ENCODE peak calls at places on chromosome 3, in five cellular contexts. One of them, this sample, is unnamed.

GRCh38 chr3:38153986-38154608 is 11.2 kb upstream of the OXSR1 start:
- DNase-seq in astrocyte: no peak
- DNase-seq in lower leg skin: peak
- DNase-seq in astrocyte of the cerebellum: no peak
- DNase-seq in cardiac fibroblast: peak
- DNase-seq in this sample: no peak

GRCh38 chr3:186760141-186760813 is 23.1 kb upstream of the EIF4A2 start:
- DNase-seq in astrocyte: no peak
- DNase-seq in cardiac fibroblast: no peak
- DNase-seq in lower leg skin: no peak
- DNase-seq in astrocyte of the cerebellum: no peak
- DNase-seq in this sample: no peak

GRCh38 chr3:37198996-37199395 is 24.6 kb upstream of the LRRFIP2 start:
- DNase-seq in lower leg skin: no peak
- DNase-seq in astrocyte: peak
- DNase-seq in cardiac fibroblast: peak
- DNase-seq in astrocyte of the cerebellum: no peak
- DNase-seq in this sample: no peak

GRCh38 chr3:100041328-100041749 is 73.0 kb downstream of the FILIP1L start:
- DNase-seq in astrocyte of the cerebellum: peak
- DNase-seq in lower leg skin: no peak
- DNase-seq in cardiac fibroblast: peak
- DNase-seq in astrocyte: peak
- DNase-seq in this sample: peak

GRCh38 chr3:138437281-138437680 is 2.9 kb downstream of the ESYT3 start:
- DNase-seq in lower leg skin: no peak
- DNase-seq in astrocyte of the cerebellum: no peak
- DNase-seq in cardiac fibroblast: no peak
- DNase-seq in astrocyte: no peak
- DNase-seq in this sample: no peak

GRCh38 chr3:194928831-194929594 is 243.3 kb downstream of the FAM43A start:
- DNase-seq in cardiac fibroblast: peak
- DNase-seq in astrocyte: no peak
- DNase-seq in astrocyte of the cerebellum: no peak
- DNase-seq in lower leg skin: no peak
- DNase-seq in this sample: no peak

GRCh38 chr3:108250626-108251025 is 28.4 kb upstream of the IFT57 start:
- DNase-seq in lower leg skin: no peak
- DNase-seq in astrocyte of the cerebellum: no peak
- DNase-seq in astrocyte: peak
- DNase-seq in cardiac fibroblast: peak
- DNase-seq in this sample: no peak

GRCh38 chr3:16715281-16715680 is 110.1 kb upstream of the DAZL start:
- DNase-seq in cardiac fibroblast: no peak
- DNase-seq in astrocyte of the cerebellum: no peak
- DNase-seq in lower leg skin: no peak
- DNase-seq in astrocyte: no peak
- DNase-seq in this sample: no peak

GRCh38 chr3:46709147-46709654 is 8.0 kb downstream of the TMIE start:
- DNase-seq in lower leg skin: peak
- DNase-seq in astrocyte of the cerebellum: no peak
- DNase-seq in astrocyte: no peak
- DNase-seq in cardiac fibroblast: no peak
- DNase-seq in this sample: no peak

GRCh38 chr3:46221936-46222335 is 13.8 kb upstream of the CCR1 start:
- DNase-seq in lower leg skin: no peak
- DNase-seq in astrocyte of the cerebellum: no peak
- DNase-seq in cardiac fibroblast: no peak
- DNase-seq in astrocyte: no peak
- DNase-seq in this sample: no peak

GRCh38 chr3:59178698-59179097 is 128.9 kb upstream of the CFAP20DC start:
- DNase-seq in lower leg skin: no peak
- DNase-seq in cardiac fibroblast: no peak
- DNase-seq in astrocyte of the cerebellum: no peak
- DNase-seq in astrocyte: no peak
- DNase-seq in this sample: no peak

GRCh38 chr3:146375214-146375613 is 94.1 kb downstream of the PLSCR2 start:
- DNase-seq in astrocyte: peak
- DNase-seq in lower leg skin: no peak
- DNase-seq in astrocyte of the cerebellum: peak
- DNase-seq in cardiac fibroblast: peak
- DNase-seq in this sample: peak

GRCh38 chr3:177603137-177603603 is 405.9 kb upstream of the TBL1XR1 start:
- DNase-seq in cardiac fibroblast: peak
- DNase-seq in lower leg skin: no peak
- DNase-seq in astrocyte: peak
- DNase-seq in astrocyte of the cerebellum: no peak
- DNase-seq in this sample: no peak

GRCh38 chr3:178385280-178385952 is 150.8 kb upstream of the KCNMB2 start:
- DNase-seq in lower leg skin: no peak
- DNase-seq in astrocyte: peak
- DNase-seq in cardiac fibroblast: peak
- DNase-seq in astrocyte of the cerebellum: peak
- DNase-seq in this sample: no peak

GRCh38 chr3:16508591-16508995 is 4.9 kb downstream of the RFTN1 start:
- DNase-seq in astrocyte of the cerebellum: no peak
- DNase-seq in astrocyte: peak
- DNase-seq in cardiac fibroblast: no peak
- DNase-seq in lower leg skin: no peak
- DNase-seq in this sample: no peak

GRCh38 chr3:14358426-14359211 is 43.8 kb upstream of the SLC6A6 start:
- DNase-seq in lower leg skin: peak
- DNase-seq in astrocyte of the cerebellum: peak
- DNase-seq in astrocyte: peak
- DNase-seq in cardiac fibroblast: no peak
- DNase-seq in this sample: peak

GRCh38 chr3:50347187-50347813 is 1.8 kb upstream of the ZMYND10 start:
- DNase-seq in astrocyte: peak
- DNase-seq in astrocyte of the cerebellum: peak
- DNase-seq in lower leg skin: no peak
- DNase-seq in cardiac fibroblast: peak
- DNase-seq in this sample: no peak

GRCh38 chr3:58341376-58341775 is 8.7 kb downstream of the PXK start:
- DNase-seq in astrocyte: no peak
- DNase-seq in cardiac fibroblast: peak
- DNase-seq in lower leg skin: no peak
- DNase-seq in astrocyte of the cerebellum: no peak
- DNase-seq in this sample: no peak

GRCh38 chr3:61610316-61610715 is 48.9 kb downstream of the PTPRG start:
- DNase-seq in astrocyte: no peak
- DNase-seq in astrocyte of the cerebellum: no peak
- DNase-seq in lower leg skin: no peak
- DNase-seq in cardiac fibroblast: no peak
- DNase-seq in this sample: no peak

GRCh38 chr3:177478170-177478859 is 281.0 kb upstream of the TBL1XR1 start:
- DNase-seq in cardiac fibroblast: peak
- DNase-seq in astrocyte of the cerebellum: peak
- DNase-seq in astrocyte: peak
- DNase-seq in lower leg skin: no peak
- DNase-seq in this sample: peak

GRCh38 chr3:99753268-99753975 is 64.2 kb upstream of the CMSS1 start:
- DNase-seq in astrocyte: peak
- DNase-seq in cardiac fibroblast: peak
- DNase-seq in astrocyte of the cerebellum: peak
- DNase-seq in lower leg skin: no peak
- DNase-seq in this sample: peak

GRCh38 chr3:172673210-172673679 is 37.6 kb downstream of the NCEH1 start:
- DNase-seq in astrocyte: peak
- DNase-seq in lower leg skin: no peak
- DNase-seq in cardiac fibroblast: peak
- DNase-seq in astrocyte of the cerebellum: no peak
- DNase-seq in this sample: peak

GRCh38 chr3:108527109-108527508 is 16.7 kb upstream of the MYH15 start:
- DNase-seq in cardiac fibroblast: no peak
- DNase-seq in lower leg skin: no peak
- DNase-seq in astrocyte of the cerebellum: no peak
- DNase-seq in astrocyte: no peak
- DNase-seq in this sample: no peak

GRCh38 chr3:152960684-152961083 is 125.8 kb downstream of the P2RY1 start:
- DNase-seq in astrocyte: no peak
- DNase-seq in cardiac fibroblast: peak
- DNase-seq in astrocyte of the cerebellum: no peak
- DNase-seq in lower leg skin: no peak
- DNase-seq in this sample: no peak

DNA sequence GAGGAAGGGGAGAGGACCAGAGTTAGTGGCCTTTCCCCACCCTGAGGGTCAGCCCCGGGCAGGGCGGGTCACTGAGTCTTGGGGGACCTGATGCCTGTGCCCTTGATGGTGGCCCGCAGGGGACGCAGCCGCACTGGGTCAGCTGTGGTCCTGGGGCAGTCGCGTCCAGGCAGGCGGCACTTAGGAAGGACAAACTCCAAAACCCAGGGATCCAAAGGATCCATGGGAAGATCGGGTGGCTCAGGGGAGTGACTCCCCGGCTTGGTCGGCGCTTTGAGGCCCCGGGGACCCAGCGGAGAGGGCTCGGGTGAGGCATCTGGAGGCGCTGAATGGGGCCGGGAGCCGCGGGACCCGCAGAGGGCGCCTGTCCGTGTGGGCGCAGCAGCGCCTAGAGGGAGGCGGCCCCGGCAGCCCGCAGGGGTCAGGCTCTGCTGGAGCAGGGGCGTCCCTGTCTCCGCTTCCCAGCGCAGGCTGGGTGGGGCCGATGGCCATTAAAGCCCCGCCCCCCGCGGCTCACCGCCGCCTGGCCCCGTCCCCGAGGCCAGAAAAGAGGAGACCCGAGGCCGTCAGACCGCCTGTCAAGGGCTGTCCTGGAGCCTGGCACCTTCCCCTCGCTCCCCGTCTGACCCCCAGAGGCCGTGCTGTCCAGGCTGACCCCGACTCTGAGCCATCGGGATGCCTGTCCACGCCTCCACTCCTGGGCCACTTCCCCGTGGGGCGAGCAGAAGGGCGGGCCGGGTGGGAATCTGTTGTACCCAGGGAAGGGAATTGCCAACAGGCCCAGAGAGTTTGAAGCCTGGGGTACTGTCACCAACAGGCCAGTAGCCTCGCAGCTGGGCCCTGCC is 17.4 kb downstream of the CIDEC start:
- DNase-seq in astrocyte: no peak
- DNase-seq in astrocyte of the cerebellum: no peak
- DNase-seq in cardiac fibroblast: peak
- DNase-seq in lower leg skin: peak
- DNase-seq in this sample: no peak
- H3K4me3 ChIP-seq in astrocyte: no peak
- H3K4me3 ChIP-seq in astrocyte of the cerebellum: no peak
- H3K4me3 ChIP-seq in cardiac fibroblast: no peak
- H3K4me3 ChIP-seq in lower leg skin: no peak
- H3K4me3 ChIP-seq in this sample: no peak

DNA sequence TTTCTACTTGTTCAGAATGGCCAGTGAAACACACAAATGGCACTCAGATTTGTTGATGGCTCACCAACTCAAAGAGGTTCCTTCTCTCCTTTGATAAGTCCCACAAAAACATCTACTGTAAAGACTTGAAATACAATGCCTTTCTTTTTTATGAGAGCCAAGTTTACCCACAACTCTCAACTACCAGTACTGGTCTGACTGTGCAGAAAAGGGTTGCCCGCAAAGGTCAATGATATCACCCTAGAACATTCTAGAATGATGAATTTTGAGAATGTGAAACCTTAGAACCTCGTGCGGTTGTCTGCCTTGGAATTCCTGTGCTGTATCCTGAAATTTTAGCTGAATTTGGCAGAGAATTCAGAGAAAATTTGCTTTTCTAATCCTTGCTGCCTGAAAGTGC is 19.1 kb upstream of the PPP4R2 start:
- DNase-seq in astrocyte: no peak
- DNase-seq in lower leg skin: no peak
- DNase-seq in astrocyte of the cerebellum: no peak
- DNase-seq in cardiac fibroblast: no peak
- DNase-seq in this sample: no peak
- TF ChIP-seq CTCF in astrocyte: no peak
- TF ChIP-seq CTCF in lower leg skin: no peak
- TF ChIP-seq CTCF in astrocyte of the cerebellum: no peak
- TF ChIP-seq CTCF in cardiac fibroblast: no peak
- TF ChIP-seq CTCF in this sample: no peak

GRCh38 chr3:113844622-113845222 is 6.1 kb downstream of the GRAMD1C start:
- DNase-seq in astrocyte: peak
- DNase-seq in astrocyte of the cerebellum: no peak
- DNase-seq in cardiac fibroblast: peak
- DNase-seq in lower leg skin: no peak
- DNase-seq in this sample: no peak

GRCh38 chr3:113834983-113835382 is 3.6 kb upstream of the GRAMD1C start:
- DNase-seq in astrocyte: peak
- DNase-seq in cardiac fibroblast: no peak
- DNase-seq in astrocyte of the cerebellum: no peak
- DNase-seq in lower leg skin: no peak
- DNase-seq in this sample: no peak

GRCh38 chr3:113838631-113839209 is at the start of gene GRAMD1C:
- DNase-seq in astrocyte of the cerebellum: peak
- DNase-seq in astrocyte: peak
- DNase-seq in lower leg skin: peak
- DNase-seq in cardiac fibroblast: peak
- DNase-seq in this sample: peak

DNA sequence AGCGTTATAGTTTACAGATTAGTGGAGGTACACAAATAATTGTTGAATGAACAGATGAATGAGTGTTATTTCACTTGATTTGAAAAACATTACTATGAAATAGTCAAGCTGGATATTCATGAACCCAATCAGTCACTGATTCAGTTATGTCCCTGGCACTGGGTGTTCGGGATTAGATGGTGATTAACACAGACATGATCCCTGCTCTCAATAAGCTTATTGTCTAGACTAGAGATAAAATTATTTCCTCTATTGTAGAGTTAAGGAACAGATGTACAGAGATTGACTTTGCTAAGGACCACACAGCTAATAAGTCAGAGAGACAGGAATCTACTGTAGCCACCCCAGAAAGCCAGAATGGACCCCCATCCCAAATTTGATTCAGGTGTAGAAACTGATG is 963 bp downstream of the GRAMD1C start:
- DNase-seq in astrocyte of the cerebellum: no peak
- DNase-seq in cardiac fibroblast: no peak
- DNase-seq in astrocyte: no peak
- DNase-seq in lower leg skin: no peak
- DNase-seq in this sample: no peak
- H3K4me3 ChIP-seq in astrocyte of the cerebellum: peak
- H3K4me3 ChIP-seq in cardiac fibroblast: peak
- H3K4me3 ChIP-seq in astrocyte: peak
- H3K4me3 ChIP-seq in lower leg skin: no peak
- H3K4me3 ChIP-seq in this sample: peak

DNA sequence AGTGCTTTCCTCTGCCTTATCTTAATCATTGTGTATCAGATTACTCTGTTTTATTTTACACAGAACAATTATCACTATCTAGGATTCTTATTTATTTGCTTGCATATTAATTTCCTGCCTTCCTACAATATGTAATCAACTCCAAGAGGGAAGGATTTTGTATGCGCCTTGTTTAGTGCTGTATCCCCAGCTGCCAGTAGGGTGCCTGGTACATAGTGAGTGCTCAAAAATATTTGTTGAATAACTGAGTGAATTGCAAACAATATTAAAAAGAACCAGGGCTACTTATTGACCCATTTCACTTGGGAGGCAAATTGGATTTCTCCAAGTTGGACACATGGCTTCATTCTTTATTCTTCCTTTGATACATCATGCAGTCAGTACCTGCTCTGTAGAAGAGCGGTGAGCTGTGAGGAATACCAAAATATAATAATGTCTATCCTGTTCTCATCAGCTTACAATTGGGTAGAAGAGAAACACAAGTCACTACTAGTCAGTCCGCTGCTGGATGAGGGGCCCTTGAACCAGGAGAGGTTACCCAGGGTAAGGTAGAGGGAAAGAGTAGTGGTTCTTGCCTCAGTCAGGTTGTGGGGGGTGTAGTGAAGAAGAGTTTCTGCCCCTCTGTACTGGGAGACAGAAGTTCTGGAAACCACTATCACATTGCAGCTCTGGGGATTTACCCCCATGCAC is 233.9 kb upstream of the ZBTB20 start:
- DNase-seq in lower leg skin: no peak
- DNase-seq in astrocyte: no peak
- DNase-seq in astrocyte of the cerebellum: no peak
- DNase-seq in cardiac fibroblast: no peak
- DNase-seq in this sample: no peak
- TF ChIP-seq CTCF in lower leg skin: no peak
- TF ChIP-seq CTCF in astrocyte: peak
- TF ChIP-seq CTCF in astrocyte of the cerebellum: no peak
- TF ChIP-seq CTCF in cardiac fibroblast: no peak
- TF ChIP-seq CTCF in this sample: no peak